ENCODE peak calls at places on chromosomes 3 and 15, in eight cellular contexts. One of them, this sample, is unnamed.

GRCh38 chr15:65833501-65834220 is 35.6 kb upstream of the RAB11A start:
- DNase-seq in B cell: no peak
- DNase-seq in cardiac muscle cell: no peak
- DNase-seq in heart right ventricle: no peak
- DNase-seq in astrocyte of the cerebellum: no peak
- DNase-seq in neural progenitor cell: no peak
- DNase-seq in tibial nerve: no peak
- DNase-seq in hepatocyte: no peak
- DNase-seq in this sample: no peak

GRCh38 chr3:10474847-10475246 is 30.5 kb downstream of the ATP2B2 start:
- DNase-seq in B cell: no peak
- DNase-seq in cardiac muscle cell: no peak
- DNase-seq in heart right ventricle: no peak
- DNase-seq in astrocyte of the cerebellum: no peak
- DNase-seq in neural progenitor cell: no peak
- DNase-seq in tibial nerve: no peak
- DNase-seq in hepatocyte: no peak
- DNase-seq in this sample: peak

GRCh38 chr3:196431193-196432136 is 762 bp downstream of the UBXN7 start:
- DNase-seq in B cell: peak
- DNase-seq in cardiac muscle cell: peak
- DNase-seq in heart right ventricle: peak
- DNase-seq in astrocyte of the cerebellum: no peak
- DNase-seq in neural progenitor cell: peak
- DNase-seq in tibial nerve: no peak
- DNase-seq in hepatocyte: peak
- DNase-seq in this sample: peak

GRCh38 chr3:59103552-59103951 is 53.7 kb upstream of the CFAP20DC start:
- DNase-seq in B cell: no peak
- DNase-seq in cardiac muscle cell: no peak
- DNase-seq in heart right ventricle: no peak
- DNase-seq in astrocyte of the cerebellum: no peak
- DNase-seq in neural progenitor cell: no peak
- DNase-seq in tibial nerve: no peak
- DNase-seq in hepatocyte: no peak
- DNase-seq in this sample: no peak

GRCh38 chr3:31695280-31696008 is 162.7 kb downstream of the STT3B start:
- DNase-seq in B cell: no peak
- DNase-seq in cardiac muscle cell: no peak
- DNase-seq in heart right ventricle: no peak
- DNase-seq in astrocyte of the cerebellum: no peak
- DNase-seq in neural progenitor cell: peak
- DNase-seq in tibial nerve: no peak
- DNase-seq in hepatocyte: peak
- DNase-seq in this sample: peak

GRCh38 chr15:85010472-85011209 is 29.0 kb downstream of the PDE8A start:
- DNase-seq in B cell: no peak
- DNase-seq in cardiac muscle cell: peak
- DNase-seq in heart right ventricle: no peak
- DNase-seq in astrocyte of the cerebellum: no peak
- DNase-seq in neural progenitor cell: peak
- DNase-seq in tibial nerve: no peak
- DNase-seq in hepatocyte: peak
- DNase-seq in this sample: no peak

GRCh38 chr15:23039917-23040281 is 530 bp upstream of the TUBGCP5 start:
- DNase-seq in B cell: no peak
- DNase-seq in cardiac muscle cell: no peak
- DNase-seq in heart right ventricle: no peak
- DNase-seq in astrocyte of the cerebellum: no peak
- DNase-seq in neural progenitor cell: no peak
- DNase-seq in tibial nerve: no peak
- DNase-seq in hepatocyte: no peak
- DNase-seq in this sample: no peak

GRCh38 chr3:46706771-46707582 is 5.8 kb downstream of the TMIE start:
- DNase-seq in B cell: no peak
- DNase-seq in cardiac muscle cell: no peak
- DNase-seq in heart right ventricle: no peak
- DNase-seq in astrocyte of the cerebellum: no peak
- DNase-seq in neural progenitor cell: no peak
- DNase-seq in tibial nerve: no peak
- DNase-seq in hepatocyte: no peak
- DNase-seq in this sample: no peak

GRCh38 chr3:127568604-127569003 is 21.9 kb downstream of the TPRA1 start:
- DNase-seq in B cell: no peak
- DNase-seq in cardiac muscle cell: no peak
- DNase-seq in heart right ventricle: no peak
- DNase-seq in astrocyte of the cerebellum: no peak
- DNase-seq in neural progenitor cell: no peak
- DNase-seq in tibial nerve: no peak
- DNase-seq in hepatocyte: no peak
- DNase-seq in this sample: no peak

GRCh38 chr15:55197362-55197705 is 593 bp upstream of the RSL24D1 start:
- DNase-seq in B cell: no peak
- DNase-seq in cardiac muscle cell: no peak
- DNase-seq in heart right ventricle: no peak
- DNase-seq in astrocyte of the cerebellum: no peak
- DNase-seq in neural progenitor cell: no peak
- DNase-seq in tibial nerve: no peak
- DNase-seq in hepatocyte: no peak
- DNase-seq in this sample: no peak

GRCh38 chr3:196662711-196663571 is 23.4 kb downstream of the NRROS start:
- DNase-seq in B cell: no peak
- DNase-seq in cardiac muscle cell: peak
- DNase-seq in heart right ventricle: no peak
- DNase-seq in astrocyte of the cerebellum: no peak
- DNase-seq in neural progenitor cell: no peak
- DNase-seq in tibial nerve: no peak
- DNase-seq in hepatocyte: no peak
- DNase-seq in this sample: no peak

GRCh38 chr3:49900491-49901153 is 3.1 kb downstream of the MST1R start:
- DNase-seq in B cell: no peak
- DNase-seq in cardiac muscle cell: no peak
- DNase-seq in heart right ventricle: peak
- DNase-seq in astrocyte of the cerebellum: no peak
- DNase-seq in neural progenitor cell: no peak
- DNase-seq in tibial nerve: no peak
- DNase-seq in hepatocyte: peak
- DNase-seq in this sample: no peak

GRCh38 chr3:49901351-49902339 is 2.0 kb downstream of the MST1R start:
- DNase-seq in B cell: no peak
- DNase-seq in cardiac muscle cell: no peak
- DNase-seq in heart right ventricle: no peak
- DNase-seq in astrocyte of the cerebellum: no peak
- DNase-seq in neural progenitor cell: no peak
- DNase-seq in tibial nerve: no peak
- DNase-seq in hepatocyte: no peak
- DNase-seq in this sample: no peak

GRCh38 chr3:49902511-49903345 is 945 bp downstream of the MST1R start:
- DNase-seq in B cell: no peak
- DNase-seq in cardiac muscle cell: no peak
- DNase-seq in heart right ventricle: no peak
- DNase-seq in astrocyte of the cerebellum: no peak
- DNase-seq in neural progenitor cell: no peak
- DNase-seq in tibial nerve: no peak
- DNase-seq in hepatocyte: no peak
- DNase-seq in this sample: no peak

GRCh38 chr3:49906004-49906860 is 2.6 kb upstream of the MST1R start:
- DNase-seq in B cell: peak
- DNase-seq in cardiac muscle cell: peak
- DNase-seq in heart right ventricle: peak
- DNase-seq in astrocyte of the cerebellum: no peak
- DNase-seq in neural progenitor cell: peak
- DNase-seq in tibial nerve: no peak
- DNase-seq in hepatocyte: peak
- DNase-seq in this sample: peak

GRCh38 chr3:49903451-49904424 is at the start of gene MST1R:
- DNase-seq in B cell: peak
- DNase-seq in cardiac muscle cell: peak
- DNase-seq in heart right ventricle: peak
- DNase-seq in astrocyte of the cerebellum: no peak
- DNase-seq in neural progenitor cell: peak
- DNase-seq in tibial nerve: peak
- DNase-seq in hepatocyte: peak
- DNase-seq in this sample: peak
- TF ChIP-seq CTCF in B cell: no peak
- TF ChIP-seq CTCF in cardiac muscle cell: no peak
- TF ChIP-seq CTCF in heart right ventricle: no peak
- TF ChIP-seq CTCF in astrocyte of the cerebellum: no peak
- TF ChIP-seq CTCF in neural progenitor cell: no peak
- TF ChIP-seq CTCF in tibial nerve: no peak
- TF ChIP-seq CTCF in hepatocyte: no peak
- TF ChIP-seq CTCF in this sample: no peak

DNA sequence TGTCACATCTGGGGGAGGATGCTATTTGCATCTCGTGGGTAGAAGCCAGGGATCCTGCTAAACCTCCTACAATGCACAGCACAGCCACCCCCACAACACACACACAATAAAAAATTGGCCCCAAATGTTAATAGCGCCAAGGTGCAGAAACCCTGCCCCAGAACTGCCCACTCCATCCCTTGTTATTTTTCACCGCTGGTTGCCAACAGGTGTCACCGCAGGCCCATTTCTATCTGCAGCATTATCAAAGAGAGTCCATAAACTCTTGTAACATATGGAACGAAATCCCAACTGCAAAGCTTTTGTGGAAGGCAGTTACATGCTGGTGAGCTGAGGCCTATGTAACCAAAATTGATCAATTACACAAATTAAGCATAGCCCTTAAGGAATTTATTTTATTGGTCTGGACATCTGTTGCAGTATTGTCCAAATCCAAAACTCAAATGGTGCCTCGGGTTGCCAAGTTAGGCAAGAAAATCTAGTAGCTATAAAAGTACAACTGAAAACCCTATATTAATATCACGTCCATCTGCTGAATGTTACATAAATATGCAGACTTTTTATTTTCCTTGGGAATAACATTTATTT is 66.2 kb downstream of the SAMMSON start:
- DNase-seq in B cell: no peak
- DNase-seq in cardiac muscle cell: no peak
- DNase-seq in heart right ventricle: no peak
- DNase-seq in astrocyte of the cerebellum: no peak
- DNase-seq in neural progenitor cell: peak
- DNase-seq in tibial nerve: no peak
- DNase-seq in hepatocyte: peak
- DNase-seq in this sample: no peak
- TF ChIP-seq CTCF in B cell: no peak
- TF ChIP-seq CTCF in cardiac muscle cell: peak
- TF ChIP-seq CTCF in heart right ventricle: no peak
- TF ChIP-seq CTCF in astrocyte of the cerebellum: peak
- TF ChIP-seq CTCF in neural progenitor cell: peak
- TF ChIP-seq CTCF in tibial nerve: no peak
- TF ChIP-seq CTCF in hepatocyte: peak
- TF ChIP-seq CTCF in this sample: peak

GRCh38 chr3:55720614-55721013 is 233.5 kb upstream of the WNT5A start:
- DNase-seq in B cell: no peak
- DNase-seq in cardiac muscle cell: peak
- DNase-seq in heart right ventricle: no peak
- DNase-seq in astrocyte of the cerebellum: peak
- DNase-seq in neural progenitor cell: no peak
- DNase-seq in tibial nerve: no peak
- DNase-seq in hepatocyte: peak
- DNase-seq in this sample: peak
- TF ChIP-seq CTCF in B cell: no peak
- TF ChIP-seq CTCF in cardiac muscle cell: no peak
- TF ChIP-seq CTCF in heart right ventricle: no peak
- TF ChIP-seq CTCF in astrocyte of the cerebellum: peak
- TF ChIP-seq CTCF in neural progenitor cell: peak
- TF ChIP-seq CTCF in tibial nerve: no peak
- TF ChIP-seq CTCF in hepatocyte: peak
- TF ChIP-seq CTCF in this sample: peak

GRCh38 chr15:91522609-91523332 is 330.7 kb upstream of the SLCO3A1 start:
- DNase-seq in B cell: no peak
- DNase-seq in cardiac muscle cell: peak
- DNase-seq in heart right ventricle: no peak
- DNase-seq in astrocyte of the cerebellum: peak
- DNase-seq in neural progenitor cell: peak
- DNase-seq in tibial nerve: no peak
- DNase-seq in hepatocyte: no peak
- DNase-seq in this sample: no peak
- TF ChIP-seq CTCF in B cell: no peak
- TF ChIP-seq CTCF in cardiac muscle cell: no peak
- TF ChIP-seq CTCF in heart right ventricle: no peak
- TF ChIP-seq CTCF in astrocyte of the cerebellum: peak
- TF ChIP-seq CTCF in neural progenitor cell: peak
- TF ChIP-seq CTCF in tibial nerve: no peak
- TF ChIP-seq CTCF in hepatocyte: peak
- TF ChIP-seq CTCF in this sample: no peak

This sample was measured in GM10248.